ENCODE peak calls at places on chromosomes 6 and 20, in four cellular contexts. One of them, this sample, is unnamed.

GRCh38 chr20:38321959-38322598 is 18.1 kb downstream of the BPI start:
- DNase-seq in HFFc6: peak
- DNase-seq in NCI-H460: peak
- DNase-seq in HS-5: peak
- DNase-seq in this sample: no peak

GRCh38 chr20:11921326-11921725 is 3.6 kb downstream of the BTBD3 start:
- DNase-seq in HFFc6: no peak
- DNase-seq in NCI-H460: no peak
- DNase-seq in HS-5: no peak
- DNase-seq in this sample: no peak

GRCh38 chr6:22036267-22036666 is 260.6 kb downstream of the PRL start:
- DNase-seq in HFFc6: no peak
- DNase-seq in NCI-H460: no peak
- DNase-seq in HS-5: no peak
- DNase-seq in this sample: no peak

GRCh38 chr20:36468149-36469000 is 72.9 kb upstream of the MYL9 start:
- DNase-seq in HFFc6: no peak
- DNase-seq in NCI-H460: no peak
- DNase-seq in HS-5: no peak
- DNase-seq in this sample: no peak

GRCh38 chr6:8743146-8743745 is 307.9 kb upstream of the SLC35B3 start:
- DNase-seq in HFFc6: no peak
- DNase-seq in NCI-H460: peak
- DNase-seq in HS-5: peak
- DNase-seq in this sample: no peak

GRCh38 chr6:162917506-162917905 is 189.7 kb downstream of the PACRG start:
- DNase-seq in HFFc6: peak
- DNase-seq in NCI-H460: no peak
- DNase-seq in HS-5: peak
- DNase-seq in this sample: peak

GRCh38 chr20:34240698-34241615 is at the start of gene ASIP:
- DNase-seq in HFFc6: no peak
- DNase-seq in NCI-H460: no peak
- DNase-seq in HS-5: no peak
- DNase-seq in this sample: no peak

GRCh38 chr20:25148181-25148981 is 47.1 kb upstream of the ENTPD6 start:
- DNase-seq in HFFc6: no peak
- DNase-seq in NCI-H460: no peak
- DNase-seq in HS-5: no peak
- DNase-seq in this sample: no peak

GRCh38 chr6:26555505-26556262 is 17.5 kb downstream of the HMGN4 start:
- DNase-seq in HFFc6: no peak
- DNase-seq in NCI-H460: no peak
- DNase-seq in HS-5: no peak
- DNase-seq in this sample: no peak

GRCh38 chr20:62827323-62828050 is 10.6 kb downstream of the COL9A3 start:
- DNase-seq in HFFc6: no peak
- DNase-seq in NCI-H460: no peak
- DNase-seq in HS-5: no peak
- DNase-seq in this sample: no peak

GRCh38 chr20:10555865-10556308 is 117.9 kb downstream of the JAG1 start:
- DNase-seq in HFFc6: peak
- DNase-seq in NCI-H460: no peak
- DNase-seq in HS-5: no peak
- DNase-seq in this sample: peak

GRCh38 chr6:157226761-157227160 is 96.6 kb downstream of the TMEM242 start:
- DNase-seq in HFFc6: no peak
- DNase-seq in NCI-H460: no peak
- DNase-seq in HS-5: no peak
- DNase-seq in this sample: no peak

GRCh38 chr20:44319880-44320422 is 8.9 kb upstream of the FITM2 start:
- DNase-seq in HFFc6: no peak
- DNase-seq in NCI-H460: no peak
- DNase-seq in HS-5: no peak
- DNase-seq in this sample: no peak

GRCh38 chr6:156193381-156193780 is 583.8 kb upstream of the ARID1B start:
- DNase-seq in HFFc6: no peak
- DNase-seq in NCI-H460: no peak
- DNase-seq in HS-5: no peak
- DNase-seq in this sample: no peak

GRCh38 chr6:7343546-7344475 is 30.8 kb upstream of the SSR1 start:
- DNase-seq in HFFc6: no peak
- DNase-seq in NCI-H460: no peak
- DNase-seq in HS-5: no peak
- DNase-seq in this sample: no peak

GRCh38 chr6:1312444-1313363 is 806 bp downstream of the FOXQ1 start:
- DNase-seq in HFFc6: no peak
- DNase-seq in NCI-H460: no peak
- DNase-seq in HS-5: no peak
- DNase-seq in this sample: no peak

GRCh38 chr6:109978174-109979032 is at the start of gene GPR6:
- DNase-seq in HFFc6: no peak
- DNase-seq in NCI-H460: peak
- DNase-seq in HS-5: no peak
- DNase-seq in this sample: no peak

GRCh38 chr6:167827588-167828324 is 1.0 kb downstream of the AFDN start:
- DNase-seq in HFFc6: peak
- DNase-seq in NCI-H460: peak
- DNase-seq in HS-5: no peak
- DNase-seq in this sample: no peak

GRCh38 chr20:4637081-4637797 is 84.5 kb upstream of the PRND start:
- DNase-seq in HFFc6: peak
- DNase-seq in NCI-H460: no peak
- DNase-seq in HS-5: peak
- DNase-seq in this sample: no peak

GRCh38 chr6:151916680-151917164 is 109.2 kb downstream of the ESR1 start:
- DNase-seq in HFFc6: peak
- DNase-seq in NCI-H460: peak
- DNase-seq in HS-5: peak
- DNase-seq in this sample: peak

GRCh38 chr20:17579369-17580039 is 9.6 kb downstream of the DSTN start:
- DNase-seq in HFFc6: peak
- DNase-seq in NCI-H460: no peak
- DNase-seq in HS-5: no peak
- DNase-seq in this sample: no peak

GRCh38 chr20:47453167-47453782 is 48.4 kb upstream of the NCOA3 start:
- DNase-seq in HFFc6: peak
- DNase-seq in NCI-H460: peak
- DNase-seq in HS-5: peak
- DNase-seq in this sample: peak

GRCh38 chr20:33178726-33179125 is 10.8 kb downstream of the BPIFA2 start:
- DNase-seq in HFFc6: no peak
- DNase-seq in NCI-H460: no peak
- DNase-seq in HS-5: no peak
- DNase-seq in this sample: no peak

This sample was measured in GM04503.